ENCODE peak calls at places on chromosomes 5 and 9, in seven cellular contexts. I, D, C, O, K, B and T are unnamed samples.

GRCh38 chr5:35600591-35600990 is 17.1 kb upstream of the SPEF2 start:
- DNase-seq in I (peak), D (no peak), C (no peak), O (no peak), K (no peak), B (no peak), T (no peak)

GRCh38 chr5:54649041-54649504 is 131.5 kb downstream of the SNX18 start:
- DNase-seq in I (no peak), D (no peak), C (no peak), O (no peak), K (no peak), B (peak), T (no peak)

GRCh38 chr5:1536298-1537165 is 12.8 kb upstream of the LPCAT1 start:
- DNase-seq in I (no peak), D (peak), C (peak), O (no peak), K (no peak), B (peak), T (no peak)

GRCh38 chr5:57825026-57825683 is 342.5 kb upstream of the ACTBL2 start:
- DNase-seq in I (peak), D (no peak), C (no peak), O (peak), K (no peak), B (no peak), T (no peak)

GRCh38 chr5:150053231-150053626 is 33.1 kb downstream of the CSF1R start:
- DNase-seq in I (no peak), D (no peak), C (no peak), O (peak), K (no peak), B (no peak), T (peak)

GRCh38 chr9:87547665-87548064 is 50.0 kb downstream of the DAPK1 start:
- DNase-seq in I (peak), D (no peak), C (no peak), O (no peak), K (no peak), B (no peak), T (no peak)

GRCh38 chr9:135156525-135157510 is 69.3 kb downstream of the OLFM1 start:
- DNase-seq in I (peak), D (no peak), C (no peak), O (no peak), K (peak), B (peak), T (peak)

GRCh38 chr5:178206166-178207101 is 2.1 kb downstream of the HNRNPAB start:
- DNase-seq in I (peak), D (no peak), C (no peak), O (no peak), K (no peak), B (no peak), T (no peak)

GRCh38 chr5:169221519-169221918 is 79.4 kb downstream of the SLIT3 start:
- DNase-seq in I (no peak), D (no peak), C (no peak), O (no peak), K (no peak), B (no peak), T (no peak)

GRCh38 chr5:117955831-117956230 is 1032.5 kb downstream of the DTWD2 start:
- DNase-seq in I (no peak), D (no peak), C (no peak), O (no peak), K (no peak), B (no peak), T (no peak)

GRCh38 chr5:165321912-165322311 is 1816.5 kb downstream of the MAT2B start:
- DNase-seq in I (no peak), D (no peak), C (no peak), O (no peak), K (no peak), B (no peak), T (no peak)

GRCh38 chr9:130328349-130328801 is 62.8 kb downstream of the HMCN2 start:
- DNase-seq in I (no peak), D (no peak), C (peak), O (peak), K (peak), B (no peak), T (no peak)

GRCh38 chr5:177600458-177601018 is 606 bp downstream of the B4GALT7 start:
- DNase-seq in I (no peak), D (no peak), C (peak), O (no peak), K (no peak), B (no peak), T (no peak)

GRCh38 chr5:123951204-123951977 is 439.4 kb downstream of the CSNK1G3 start:
- DNase-seq in I (no peak), D (no peak), C (no peak), O (peak), K (no peak), B (no peak), T (peak)

GRCh38 chr5:50574121-50574520 is 92.3 kb upstream of the PARP8 start:
- DNase-seq in I (no peak), D (no peak), C (no peak), O (no peak), K (no peak), B (no peak), T (no peak)

GRCh38 chr5:61817472-61818326 is 485.6 kb downstream of the ZSWIM6 start:
- DNase-seq in I (peak), D (no peak), C (no peak), O (peak), K (peak), B (no peak), T (no peak)

GRCh38 chr5:142915840-142916424 is 145.8 kb downstream of the ARHGAP26 start:
- DNase-seq in I (peak), D (peak), C (peak), O (no peak), K (no peak), B (no peak), T (no peak)

GRCh38 chr9:114108016-114108833 is 9.1 kb upstream of the KIF12 start:
- DNase-seq in I (peak), D (peak), C (peak), O (no peak), K (peak), B (peak), T (peak)

GRCh38 chr9:108543251-108543768 is 312.5 kb downstream of the ACTL7B start:
- DNase-seq in I (peak), D (no peak), C (no peak), O (no peak), K (no peak), B (no peak), T (peak)

GRCh38 chr5:174549254-174549653 is 175.1 kb upstream of the MSX2 start:
- DNase-seq in I (no peak), D (no peak), C (no peak), O (no peak), K (no peak), B (no peak), T (no peak)

GRCh38 chr9:27582794-27583193 is 9.5 kb upstream of the C9orf72 start:
- DNase-seq in I (no peak), D (no peak), C (no peak), O (no peak), K (no peak), B (no peak), T (no peak)

GRCh38 chr9:128787583-128788156 is 617 bp downstream of the TBC1D13 start:
- DNase-seq in I (peak), D (no peak), C (peak), O (no peak), K (no peak), B (peak), T (no peak)

GRCh38 chr9:37464006-37464405 is 1.2 kb downstream of the ZBTB5 start:
- DNase-seq in I (no peak), D (no peak), C (no peak), O (no peak), K (no peak), B (no peak), T (no peak)

GRCh38 chr5:158195811-158196210 is 336.9 kb upstream of the CLINT1 start:
- DNase-seq in I (no peak), D (no peak), C (no peak), O (no peak), K (no peak), B (no peak), T (no peak)

GRCh38 chr5:66246621-66247020 is 102.5 kb downstream of the SREK1 start:
- DNase-seq in I (no peak), D (no peak), C (no peak), O (peak), K (no peak), B (no peak), T (no peak)

GRCh38 chr9:127117801-127118200 is 4.6 kb downstream of the ANGPTL2 start:
- DNase-seq in I (no peak), D (no peak), C (no peak), O (no peak), K (no peak), B (no peak), T (no peak)

GRCh38 chr5:72042097-72042496 is 65.2 kb upstream of the MAP1B start:
- DNase-seq in I (no peak), D (no peak), C (no peak), O (no peak), K (no peak), B (no peak), T (no peak)

GRCh38 chr9:98071737-98072136 is 15.2 kb downstream of the NANS start:
- DNase-seq in I (no peak), D (no peak), C (no peak), O (no peak), K (no peak), B (no peak), T (no peak)

GRCh38 chr9:38689678-38690077 is 30.3 kb downstream of the FAM240B start:
- DNase-seq in I (peak), D (no peak), C (no peak), O (no peak), K (no peak), B (no peak), T (no peak)

GRCh38 chr9:121833061-121833460 is 181.6 kb downstream of the DAB2IP start:
- DNase-seq in I (no peak), D (no peak), C (peak), O (no peak), K (no peak), B (no peak), T (no peak)

GRCh38 chr5:31453522-31453921 is 78.4 kb downstream of the DROSHA start:
- DNase-seq in I (peak), D (no peak), C (no peak), O (no peak), K (no peak), B (no peak), T (no peak)

DNA sequence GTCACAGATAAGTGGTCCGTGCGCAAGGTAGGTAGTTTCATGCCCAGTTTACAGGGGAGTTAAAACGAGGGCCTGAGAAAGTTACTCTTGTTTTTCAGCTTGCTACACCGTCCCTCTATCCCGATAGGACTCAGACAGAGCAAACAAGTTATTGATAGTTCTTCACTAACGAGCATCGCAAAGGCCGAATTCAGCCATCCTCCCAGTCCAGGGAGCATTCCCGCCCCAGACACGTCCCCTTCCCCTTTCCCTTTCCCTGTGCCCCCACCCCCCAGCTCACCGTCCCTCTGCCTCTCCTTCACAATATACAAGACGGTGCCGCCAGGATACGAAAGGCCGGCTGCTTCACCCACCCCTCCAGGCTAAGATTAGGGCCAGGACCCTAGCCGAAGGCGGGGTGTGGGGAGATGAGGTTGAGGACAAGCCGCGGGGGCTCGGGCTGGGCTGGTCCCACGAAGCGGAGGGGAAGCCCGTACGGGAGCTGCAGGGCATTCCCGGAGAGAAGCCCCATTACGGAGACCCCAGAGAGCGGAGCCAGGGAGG is 599 bp downstream of the KIAA1191 start:
- DNase-seq in I (peak), D (no peak), C (peak), O (no peak), K (no peak), B (no peak), T (no peak)
- H3K4me3 ChIP-seq in I (peak), D (peak), C (peak), O (peak), K (peak), B (peak), T (peak)

GRCh38 chr5:74389531-74390305 is 250.8 kb downstream of the ENC1 start:
- DNase-seq in I (no peak), D (no peak), C (no peak), O (no peak), K (no peak), B (no peak), T (no peak)

GRCh38 chr5:74391410-74391809 is 249.1 kb downstream of the ENC1 start:
- DNase-seq in I (no peak), D (no peak), C (no peak), O (no peak), K (no peak), B (no peak), T (no peak)

GRCh38 chr5:74390306-74390637 is 250.3 kb downstream of the ENC1 start:
- DNase-seq in I (no peak), D (no peak), C (no peak), O (no peak), K (no peak), B (no peak), T (no peak)

GRCh38 chr5:74392698-74393431 is 247.7 kb downstream of the ENC1 start:
- DNase-seq in I (no peak), D (no peak), C (no peak), O (no peak), K (no peak), B (no peak), T (no peak)

GRCh38 chr5:74390822-74391221 is 249.7 kb downstream of the ENC1 start:
- DNase-seq in I (no peak), D (no peak), C (no peak), O (no peak), K (no peak), B (no peak), T (no peak)
- H3K4me3 ChIP-seq in I (no peak), D (no peak), C (no peak), O (no peak), K (no peak), B (no peak), T (no peak)

DNA sequence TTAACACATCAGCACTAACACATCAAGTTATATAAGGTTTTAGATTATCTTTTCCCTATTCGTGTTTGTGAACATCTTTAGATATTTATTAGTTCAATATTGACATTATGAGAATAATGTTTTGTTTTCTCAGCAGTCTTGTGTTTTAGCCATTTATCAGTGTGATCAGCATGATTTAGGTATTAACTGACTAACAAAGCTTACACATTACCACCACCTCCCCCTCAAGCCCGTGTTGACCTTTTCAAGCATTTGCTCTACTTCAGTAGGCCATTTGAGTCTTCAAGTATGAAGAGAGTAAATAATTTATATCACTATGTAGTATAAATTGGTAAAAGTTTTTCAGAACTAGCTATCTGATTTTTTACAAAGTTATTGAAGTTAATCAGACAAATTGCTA is 6.9 kb downstream of the PBX3 start:
- DNase-seq in I (peak), D (no peak), C (no peak), O (no peak), K (no peak), B (no peak), T (no peak)
- H3K4me3 ChIP-seq in I (no peak), D (no peak), C (no peak), O (no peak), K (no peak), B (no peak), T (no peak)

DNA sequence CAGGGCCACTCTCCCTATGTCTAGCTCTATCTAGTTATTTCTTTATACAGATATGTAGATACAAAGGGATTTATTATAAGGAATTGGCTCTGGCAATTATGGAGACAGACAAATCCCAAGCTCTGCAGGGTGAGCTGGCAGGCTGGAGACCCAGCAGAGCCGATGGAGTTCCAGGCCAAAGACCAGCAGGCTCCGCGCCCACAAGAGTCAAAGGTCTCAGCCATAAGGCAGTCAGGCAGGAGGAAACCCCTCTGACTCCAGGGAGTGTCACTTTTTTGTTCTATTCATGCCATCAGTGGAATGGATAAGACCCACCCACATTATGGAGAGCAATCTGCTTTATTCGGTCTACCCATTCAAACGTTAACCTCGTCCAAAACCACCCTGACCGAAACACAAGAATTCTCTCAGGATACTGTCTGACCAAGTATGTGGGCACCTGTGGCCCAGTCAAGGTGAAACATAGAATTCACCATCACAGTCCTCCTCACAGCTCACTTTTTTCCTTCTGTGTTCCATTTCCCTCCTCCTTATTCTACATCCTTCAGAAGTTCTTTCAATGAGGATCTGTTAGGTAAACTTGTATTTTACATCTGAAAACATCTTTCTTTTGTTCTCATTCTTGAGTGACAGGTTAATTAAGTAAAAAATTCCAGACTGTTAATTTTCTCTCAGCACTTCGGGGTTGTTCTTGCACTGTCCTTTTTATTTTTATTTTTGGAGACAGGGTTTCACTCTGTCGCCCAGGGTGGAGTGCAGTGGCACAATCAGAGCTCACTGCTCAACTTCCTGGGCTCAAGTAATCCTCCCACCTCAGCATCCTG is 21.2 kb downstream of the RNF130 start:
- DNase-seq in I (no peak), D (no peak), C (no peak), O (no peak), K (no peak), B (no peak), T (no peak)
- H3K4me3 ChIP-seq in I (no peak), D (no peak), C (no peak), O (no peak), K (no peak), B (no peak), T (no peak)

GRCh38 chr5:14492341-14492964 is 89.1 kb upstream of the OTULINL start:
- DNase-seq in I (no peak), D (no peak), C (no peak), O (no peak), K (no peak), B (no peak), T (no peak)
- H3K4me3 ChIP-seq in I (no peak), D (no peak), C (no peak), O (no peak), K (no peak), B (no peak), T (no peak)

GRCh38 chr5:140146523-140146842 is 20.7 kb downstream of the IGIP start:
- DNase-seq in I (no peak), D (no peak), C (no peak), O (no peak), K (no peak), B (no peak), T (no peak)
- H3K4me3 ChIP-seq in I (no peak), D (no peak), C (no peak), O (no peak), K (peak), B (no peak), T (no peak)

GRCh38 chr9:93486269-93486668 is 32.9 kb upstream of the FAM120AOS start:
- DNase-seq in I (no peak), D (no peak), C (no peak), O (no peak), K (no peak), B (no peak), T (no peak)
- H3K4me3 ChIP-seq in I (no peak), D (no peak), C (no peak), O (no peak), K (no peak), B (no peak), T (no peak)

GRCh38 chr5:39761199-39761580 is 336.4 kb upstream of the DAB2 start:
- DNase-seq in I (no peak), D (no peak), C (no peak), O (no peak), K (no peak), B (no peak), T (no peak)
- H3K4me3 ChIP-seq in I (no peak), D (no peak), C (no peak), O (no peak), K (no peak), B (no peak), T (no peak)

DNA sequence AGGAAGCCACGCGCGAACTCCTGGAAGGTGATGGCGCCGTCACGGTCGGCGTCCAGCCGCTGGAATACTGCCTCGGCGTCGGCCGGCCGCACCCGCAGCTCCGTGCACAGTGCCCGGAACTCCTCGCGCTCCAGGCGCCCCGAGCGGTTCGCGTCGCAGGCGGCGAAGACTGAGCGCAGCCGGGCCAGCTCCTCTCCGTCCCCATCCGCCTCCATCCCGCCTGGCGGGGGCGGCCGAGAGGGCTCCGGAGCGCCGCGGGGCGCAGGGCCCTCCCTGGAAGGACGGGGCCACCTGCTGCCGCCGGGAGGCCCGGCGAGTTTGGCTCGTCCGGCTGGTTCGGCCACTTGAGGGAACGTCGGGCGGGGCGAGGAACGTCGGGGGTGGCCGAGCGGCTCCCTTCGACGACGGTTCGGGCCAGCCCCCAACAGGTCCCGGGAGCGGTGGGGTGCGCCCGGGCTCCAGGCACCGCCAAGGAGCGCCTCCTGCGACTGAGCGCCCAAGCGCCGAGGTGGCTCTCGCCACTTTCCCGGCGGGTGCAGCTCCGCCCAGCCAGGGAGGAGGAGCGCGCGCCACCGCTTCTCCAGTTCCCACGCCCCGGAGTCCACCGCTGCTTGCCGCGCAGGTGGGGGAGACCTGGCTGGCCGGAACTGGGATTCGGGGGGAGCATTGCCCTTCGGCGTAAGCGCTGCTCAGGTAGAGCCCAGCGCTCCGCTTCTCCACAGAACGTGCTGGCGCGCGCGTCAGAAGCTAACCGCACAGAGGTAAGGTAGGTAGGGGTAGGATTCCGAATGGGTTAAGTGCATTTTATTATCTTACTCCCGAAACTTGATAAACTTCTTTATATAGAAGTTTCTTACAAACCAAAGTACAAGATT is at the start of gene RASEF:
- DNase-seq in I (peak), D (no peak), C (no peak), O (no peak), K (no peak), B (peak), T (no peak)
- H3K4me3 ChIP-seq in I (peak), D (no peak), C (no peak), O (peak), K (peak), B (peak), T (peak)